ENCODE peak calls at places on chromosomes 16 and 17, in six cellular contexts. D, H, P, L, K and M are unnamed samples.

GRCh38 chr17:82599674-82600661 is 48.3 kb downstream of the WDR45B start:
- DNase-seq in K (no peak), D (no peak), L (no peak), P (no peak), H (no peak), M (no peak)

GRCh38 chr16:83023011-83023410 is 396.2 kb downstream of the CDH13 start:
- DNase-seq in H (no peak), D (no peak), K (no peak), P (no peak), L (no peak), M (no peak)

GRCh38 chr16:705748-706188 is at the start of gene FBXL16:
- DNase-seq in D (peak), H (no peak), K (no peak), P (no peak), L (peak), M (no peak)

GRCh38 chr17:58335061-58335731 is 6.6 kb upstream of the TSPOAP1 start:
- DNase-seq in K (no peak), P (no peak), D (no peak), L (no peak), H (no peak), M (no peak)

GRCh38 chr17:40095944-40096791 is 4.2 kb downstream of the NR1D1 start:
- DNase-seq in H (no peak), L (no peak), P (no peak), D (no peak), K (no peak), M (peak)

GRCh38 chr16:67421030-67421429 is 4.8 kb upstream of the ZDHHC1 start:
- DNase-seq in L (no peak), K (no peak), P (no peak), H (no peak), D (no peak), M (no peak)

GRCh38 chr16:16778322-16778721 is 399.4 kb downstream of the NPIPA7 start:
- DNase-seq in P (no peak), D (no peak), H (no peak), L (no peak), K (no peak), M (no peak)

GRCh38 chr17:34717092-34717491 is 137.7 kb downstream of the TMEM132E start:
- DNase-seq in D (no peak), L (no peak), K (no peak), P (no peak), H (no peak), M (no peak)

GRCh38 chr16:53737563-53737962 is 33.6 kb downstream of the FTO start:
- DNase-seq in P (no peak), K (no peak), L (no peak), D (no peak), H (no peak), M (no peak)

GRCh38 chr16:58128721-58129096 is 472 bp downstream of the CFAP20 start:
- DNase-seq in H (no peak), D (no peak), K (peak), P (no peak), L (peak), M (no peak)

GRCh38 chr16:66516172-66516807 is 33.6 kb downstream of the TK2 start:
- DNase-seq in D (no peak), H (no peak), L (no peak), K (no peak), P (no peak), M (no peak)

GRCh38 chr16:84453061-84453752 is 51.3 kb downstream of the MEAK7 start:
- DNase-seq in D (peak), K (no peak), L (no peak), H (no peak), P (no peak), M (no peak)

GRCh38 chr16:68444058-68444657 is 4.2 kb downstream of the SMPD3 start:
- DNase-seq in D (no peak), P (no peak), H (peak), K (no peak), L (peak), M (no peak)

GRCh38 chr16:24409045-24409444 is 130.3 kb upstream of the RBBP6 start:
- DNase-seq in L (peak), D (no peak), H (no peak), K (no peak), P (no peak), M (no peak)

GRCh38 chr16:89067677-89068076 is 26.0 kb upstream of the ACSF3 start:
- DNase-seq in K (no peak), L (no peak), P (no peak), D (no peak), H (no peak), M (no peak)

GRCh38 chr17:73184133-73184993 is 8.5 kb upstream of the COG1 start:
- DNase-seq in H (no peak), L (no peak), K (no peak), D (no peak), P (no peak), M (no peak)

GRCh38 chr16:68093816-68094613 is 8.8 kb downstream of the NFATC3 start:
- DNase-seq in H (no peak), D (no peak), L (peak), K (no peak), P (no peak), M (no peak)

GRCh38 chr17:42584880-42585279 is 7.4 kb upstream of the PSMC3IP start:
- DNase-seq in H (no peak), P (no peak), L (no peak), D (no peak), K (no peak), M (no peak)

GRCh38 chr16:30378236-30379164 is 3.9 kb downstream of the SEPTIN1 start:
- DNase-seq in H (peak), D (peak), L (peak), K (peak), P (peak), M (peak)
- TF ChIP-seq CTCF in H (peak), D (no peak), L (peak), K (peak), P (peak), M (no peak)

GRCh38 chr17:9768381-9768934 is 22.9 kb downstream of the DHRS7C start:
- DNase-seq in H (peak), P (no peak), D (no peak), L (peak), K (no peak), M (no peak)

GRCh38 chr17:9765302-9765701 is 26.1 kb downstream of the DHRS7C start:
- DNase-seq in P (no peak), L (no peak), K (no peak), D (no peak), H (no peak), M (no peak)

GRCh38 chr17:9767432-9767991 is 23.9 kb downstream of the DHRS7C start:
- DNase-seq in P (no peak), D (no peak), L (no peak), H (no peak), K (no peak), M (no peak)

GRCh38 chr17:9769036-9769695 is 22.2 kb downstream of the DHRS7C start:
- DNase-seq in K (no peak), H (no peak), D (no peak), P (no peak), L (no peak), M (no peak)

DNA sequence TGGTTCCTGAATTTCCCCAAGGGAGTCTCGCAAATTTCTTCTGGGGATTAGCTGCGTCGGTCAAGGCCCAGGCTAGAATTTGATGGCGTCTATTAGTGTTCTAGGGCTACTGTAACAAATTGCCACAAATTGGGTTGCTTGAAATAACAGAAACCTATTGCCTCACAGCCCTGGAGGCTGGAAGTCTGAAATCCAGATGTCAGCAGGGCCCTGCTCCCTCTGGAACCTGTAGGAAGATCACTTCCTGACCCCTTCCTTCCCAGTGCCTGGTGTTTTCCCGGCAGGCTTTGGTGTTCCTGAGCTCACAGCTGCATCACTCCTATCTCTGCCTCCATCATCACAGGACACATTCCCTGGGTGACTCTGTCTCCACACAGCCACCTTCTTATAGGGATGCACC is 24.4 kb downstream of the DHRS7C start:
- DNase-seq in P (no peak), H (no peak), K (no peak), L (no peak), D (no peak), M (no peak)
- TF ChIP-seq CTCF in P (no peak), H (no peak), K (no peak), L (no peak), D (no peak), M (no peak)

GRCh38 chr16:4613636-4614570 is 785 bp downstream of the UBALD1 start:
- DNase-seq in H (no peak), P (no peak), K (peak), L (peak), D (no peak), M (no peak)
- TF ChIP-seq CTCF in H (no peak), P (no peak), K (no peak), L (no peak), D (no peak), M (no peak)

GRCh38 chr16:2764718-2765117 is 12.3 kb downstream of the SRRM2 start:
- DNase-seq in L (no peak), K (no peak), P (no peak), D (no peak), H (no peak), M (no peak)
- TF ChIP-seq CTCF in L (no peak), K (no peak), P (no peak), D (no peak), H (no peak), M (no peak)

GRCh38 chr16:9372934-9373890 is 281.8 kb downstream of the HAPSTR1 start:
- DNase-seq in L (peak), K (no peak), P (no peak), D (peak), H (no peak), M (no peak)
- TF ChIP-seq CTCF in L (no peak), K (no peak), P (no peak), D (peak), H (no peak), M (no peak)

GRCh38 chr17:55530064-55530463 is 18.8 kb upstream of the SMIM36 start:
- DNase-seq in K (no peak), H (no peak), P (no peak), D (no peak), L (no peak), M (no peak)

GRCh38 chr17:55532670-55533069 is 21.4 kb upstream of the SMIM36 start:
- DNase-seq in D (no peak), P (no peak), L (no peak), K (no peak), H (no peak), M (no peak)

GRCh38 chr17:55524440-55525220 is 13.4 kb upstream of the SMIM36 start:
- DNase-seq in K (no peak), H (no peak), L (no peak), P (no peak), D (no peak), M (no peak)

GRCh38 chr17:55531053-55531728 is 19.9 kb upstream of the SMIM36 start:
- DNase-seq in D (no peak), K (no peak), H (no peak), P (no peak), L (no peak), M (no peak)

DNA sequence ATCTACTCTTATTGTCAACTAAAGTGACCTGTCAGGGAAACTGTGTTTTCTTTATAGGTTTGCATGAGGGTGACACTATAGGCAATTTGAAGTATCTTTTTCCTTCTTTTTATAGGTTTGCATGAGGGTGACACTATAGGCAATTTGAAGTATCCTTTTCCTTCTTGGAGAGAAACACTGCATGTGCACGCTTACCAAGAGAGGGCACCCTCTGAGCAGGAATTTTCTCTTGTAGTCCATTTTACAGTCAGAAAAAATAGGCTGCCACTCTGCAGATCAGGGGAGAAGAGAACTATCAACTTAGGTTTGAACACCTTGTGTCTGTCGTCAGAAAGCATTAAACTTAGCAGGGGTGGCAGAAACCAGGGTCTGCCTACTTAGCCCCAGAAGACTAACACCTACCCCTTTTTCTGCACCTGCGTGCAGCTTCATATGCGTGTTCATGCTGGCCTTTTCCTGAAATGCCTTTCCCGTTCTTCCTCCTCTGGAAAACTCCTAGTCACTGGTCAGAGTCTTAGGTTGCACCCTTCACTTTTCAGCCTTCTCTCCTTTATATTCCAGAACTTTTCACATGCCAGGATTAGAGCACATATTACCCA is 16.4 kb upstream of the SMIM36 start:
- DNase-seq in L (peak), H (peak), P (peak), D (no peak), K (no peak), M (peak)
- TF ChIP-seq CTCF in L (peak), H (peak), P (peak), D (peak), K (peak), M (peak)

DNA sequence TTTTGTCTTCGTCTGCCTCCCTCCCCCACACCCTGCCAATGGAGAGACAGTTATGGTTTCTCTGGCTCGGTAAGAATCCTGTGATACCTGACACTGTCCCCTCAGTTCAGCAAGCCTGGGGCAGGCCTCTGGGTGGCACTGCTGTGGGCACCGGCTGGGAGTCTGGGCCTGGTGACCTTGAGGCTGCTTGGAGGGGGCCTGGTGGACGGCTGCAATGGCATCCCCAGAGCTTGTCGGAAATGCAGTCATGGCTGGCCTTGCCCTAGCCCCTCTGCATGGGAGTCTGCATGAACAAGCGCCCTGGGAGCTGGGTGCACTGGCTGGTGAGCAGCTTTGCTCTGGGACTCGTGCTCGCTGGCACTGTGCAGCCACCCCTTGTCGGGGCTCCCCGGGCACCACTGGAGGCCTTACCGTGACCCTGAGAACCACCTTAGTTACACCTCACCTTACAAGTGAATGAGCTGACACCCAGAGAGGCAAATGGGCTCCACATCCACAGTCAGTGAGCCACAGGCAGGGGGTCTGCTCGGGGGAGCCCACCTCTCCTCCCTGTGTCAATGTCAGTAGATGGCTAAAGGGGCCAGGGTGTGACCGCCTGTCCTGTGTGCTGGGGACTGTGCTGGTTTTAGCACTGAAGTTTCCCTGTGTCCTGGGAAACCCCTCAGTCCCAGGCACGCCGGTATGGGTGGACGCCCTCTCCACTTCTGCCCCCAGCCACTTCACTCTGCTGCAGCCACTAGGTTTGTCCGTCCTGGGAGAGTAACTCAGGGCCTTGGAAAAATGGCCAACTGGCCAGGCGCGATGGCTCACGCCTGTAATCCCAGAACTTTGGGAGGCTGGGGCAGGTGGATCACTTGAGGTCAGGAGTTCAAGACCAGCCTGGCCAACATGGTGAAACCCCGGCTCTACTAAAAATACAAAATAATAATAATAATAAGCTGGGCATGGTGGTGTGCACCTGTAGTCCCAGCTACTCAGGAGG is 1.4 kb downstream of the LGALS3BP start:
- DNase-seq in D (no peak), H (no peak), P (no peak), K (peak), L (no peak), M (peak)
- TF ChIP-seq CTCF in D (no peak), H (no peak), P (no peak), K (peak), L (no peak), M (no peak)

GRCh38 chr17:81176656-81177055 is 10.6 kb upstream of the AATK start:
- DNase-seq in D (no peak), K (no peak), H (no peak), P (no peak), L (no peak), M (no peak)
- TF ChIP-seq CTCF in D (no peak), K (no peak), H (no peak), P (no peak), L (no peak), M (no peak)

GRCh38 chr16:78249056-78249455 is 149.6 kb downstream of the WWOX start:
- DNase-seq in P (no peak), D (no peak), K (peak), H (no peak), L (peak), M (no peak)
- TF ChIP-seq CTCF in P (no peak), D (no peak), K (no peak), H (no peak), L (peak), M (no peak)